ENCODE peak calls at places on chromosomes 5 and 9, in seven cellular contexts. S is activated naive CD4-positive, alpha-beta T cell treated with anti-CD3 and anti-CD28 coated beads, Interleukin-2, amount 50 U/mL, for 16 hours; X is HT1080; I is HuH-7; Q is AG08396; N is HCT116; E is stimulated activated CD4-positive, alpha-beta T cell treated with anti-CD3 and anti-CD28 coated beads, Interleukin-15, amount 100 ng/mL, for 1 hour. R is an unnamed sample.

GRCh38 chr5:133387621-133388020 is 224.7 kb downstream of the FSTL4 start:
- DNase-seq in Q (no peak), E (no peak), N (no peak), S (no peak), X (no peak), I (no peak), R (no peak)

GRCh38 chr5:133130387-133131118 is 78.7 kb downstream of the HSPA4 start:
- DNase-seq in X (peak), S (no peak), E (no peak), I (no peak), Q (no peak), N (peak), R (peak)

GRCh38 chr5:14410942-14411258 is 170.7 kb upstream of the OTULINL start:
- DNase-seq in Q (no peak), X (no peak), N (no peak), S (no peak), I (no peak), E (no peak), R (no peak)

GRCh38 chr5:135833521-135833920 is 942 bp upstream of the SLC25A48 start:
- DNase-seq in Q (no peak), S (no peak), N (no peak), X (no peak), E (no peak), I (no peak), R (no peak)

GRCh38 chr5:39379683-39380082 is 15.4 kb upstream of the C9 start:
- DNase-seq in N (no peak), E (no peak), S (no peak), X (no peak), I (no peak), Q (no peak), R (no peak)

GRCh38 chr9:36603006-36603405 is 30.3 kb downstream of the MELK start:
- DNase-seq in S (no peak), E (no peak), N (no peak), Q (peak), I (no peak), X (no peak), R (peak)

GRCh38 chr9:129285979-129286772 is 108.1 kb upstream of the IER5L start:
- DNase-seq in S (no peak), X (no peak), E (no peak), I (no peak), Q (no peak), N (no peak), R (no peak)

GRCh38 chr5:167845952-167846351 is 445.5 kb upstream of the WWC1 start:
- DNase-seq in Q (no peak), N (no peak), I (no peak), X (no peak), S (no peak), E (no peak), R (no peak)

GRCh38 chr5:74865799-74866652 is at the start of gene FAM169A:
- DNase-seq in X (peak), N (no peak), E (peak), S (peak), Q (peak), I (peak), R (peak)